ENCODE peak calls at places on chromosomes 11 and 22, in six cellular contexts. B is psoas muscle; Y is transverse colon; D is tibial artery; J is CD8-positive, alpha-beta T cell; R is cardiac muscle cell. S is an unnamed sample.
A peak's percentile ranks its signal among the peaks of the same experiment; 100 is the strongest.

GRCh38 chr22:20438678-20439492 is 1.3 kb upstream of the SCARF2 start:
- DNase-seq in Y (no peak), B (no peak), D (no peak), J (no peak), R (no peak), S (no peak)

GRCh38 chr11:21646351-21646750 is 546.5 kb upstream of the ANO5 start:
- DNase-seq in Y (no peak), J (no peak), B (no peak), D (no peak), R (no peak), S (no peak)

GRCh38 chr11:16418698-16419097 is 62.4 kb upstream of the SOX6 start:
- DNase-seq in Y (no peak), B (no peak), R (no peak), J (no peak), D (no peak), S (no peak)

GRCh38 chr11:64755681-64756361 is 4.0 kb downstream of the PYGM start:
- DNase-seq in R (no peak), J (no peak), B (no peak), D (peak; percentile 7), Y (no peak), S (no peak)

GRCh38 chr22:24005201-24005600 is at the start of gene GSTT4:
- DNase-seq in B (no peak), D (no peak), Y (no peak), J (no peak), R (peak; percentile 61), S (no peak)

GRCh38 chr11:111514216-111515031 is at the start of gene HOATZ:
- DNase-seq in J (no peak), Y (no peak), B (no peak), D (no peak), R (peak; percentile 27), S (no peak)

GRCh38 chr11:111765320-111765983 is 737 bp downstream of the PPP2R1B start:
- DNase-seq in B (no peak), Y (no peak), R (no peak), D (peak; percentile 21), J (peak; percentile 13), S (peak; percentile 13)

GRCh38 chr11:1050581-1051355 is 14.2 kb upstream of the MUC6 start:
- DNase-seq in B (peak; percentile 52), Y (peak; percentile 86), R (peak; percentile 72), D (no peak), J (peak; percentile 56), S (peak; percentile 57)

GRCh38 chr11:95092549-95093324 is 3.1 kb downstream of the ENDOD1 start:
- DNase-seq in B (no peak), D (no peak), J (no peak), R (peak; percentile 50), Y (peak; percentile 78), S (peak; percentile 28)

GRCh38 chr11:12214751-12215150 is 104.4 kb downstream of the MICAL2 start:
- DNase-seq in R (peak; percentile 63), J (no peak), Y (no peak), D (no peak), B (no peak), S (no peak)

GRCh38 chr11:109401532-109401931 is 20.5 kb upstream of the C11orf87 start:
- DNase-seq in R (no peak), B (no peak), D (no peak), Y (no peak), J (no peak), S (no peak)

GRCh38 chr11:86636275-86636674 is 36.1 kb downstream of the ME3 start:
- DNase-seq in B (no peak), Y (no peak), R (no peak), D (no peak), J (no peak), S (no peak)

GRCh38 chr22:26658671-26659478 is 1.5 kb downstream of the MIAT start:
- DNase-seq in R (peak; percentile 82), B (peak; percentile 45), J (peak; percentile 73), Y (peak; percentile 68), D (no peak), S (peak; percentile 77)

GRCh38 chr11:10640308-10640707 is 53.2 kb downstream of the IRAG1 start:
- DNase-seq in R (no peak), Y (no peak), J (no peak), B (no peak), D (peak; percentile 18), S (no peak)

GRCh38 chr11:126267650-126268049 is 1.0 kb downstream of the SRPRA start:
- DNase-seq in D (no peak), J (no peak), R (no peak), B (no peak), Y (no peak), S (no peak)

GRCh38 chr22:17794726-17795125 is 20.5 kb upstream of the BID start:
- DNase-seq in D (no peak), J (no peak), Y (no peak), B (no peak), R (no peak), S (no peak)

GRCh38 chr22:20125201-20126174 is 6.1 kb upstream of the ZDHHC8 start:
- DNase-seq in B (no peak), R (no peak), J (no peak), D (no peak), Y (no peak), S (no peak)

GRCh38 chr22:46726066-46726985 is 11.7 kb downstream of the CERK start:
- DNase-seq in D (no peak), B (no peak), R (no peak), Y (no peak), J (no peak), S (no peak)

GRCh38 chr11:19727246-19727645 is 14.6 kb downstream of the NAV2 start:
- DNase-seq in Y (no peak), B (no peak), J (no peak), R (peak; percentile 90), D (no peak), S (no peak)

GRCh38 chr22:50009765-50010675 is 2.5 kb downstream of the IL17REL start:
- DNase-seq in B (no peak), D (no peak), Y (peak; percentile 5), R (no peak), J (no peak), S (no peak)
- H3K4me3 ChIP-seq in B (no peak overlapping the region), D (no peak overlapping the region), Y (no peak overlapping the region), R (no peak overlapping the region), J (no peak overlapping the region), S (no peak overlapping the region)

GRCh38 chr11:132077416-132077815 is 707.0 kb downstream of the NTM start:
- DNase-seq in D (no peak), Y (no peak), B (no peak), R (no peak), J (no peak), S (no peak)
- H3K4me3 ChIP-seq in D (no peak overlapping the region), Y (no peak overlapping the region), B (no peak overlapping the region), R (no peak overlapping the region), J (no peak overlapping the region), S (no peak overlapping the region)

DNA sequence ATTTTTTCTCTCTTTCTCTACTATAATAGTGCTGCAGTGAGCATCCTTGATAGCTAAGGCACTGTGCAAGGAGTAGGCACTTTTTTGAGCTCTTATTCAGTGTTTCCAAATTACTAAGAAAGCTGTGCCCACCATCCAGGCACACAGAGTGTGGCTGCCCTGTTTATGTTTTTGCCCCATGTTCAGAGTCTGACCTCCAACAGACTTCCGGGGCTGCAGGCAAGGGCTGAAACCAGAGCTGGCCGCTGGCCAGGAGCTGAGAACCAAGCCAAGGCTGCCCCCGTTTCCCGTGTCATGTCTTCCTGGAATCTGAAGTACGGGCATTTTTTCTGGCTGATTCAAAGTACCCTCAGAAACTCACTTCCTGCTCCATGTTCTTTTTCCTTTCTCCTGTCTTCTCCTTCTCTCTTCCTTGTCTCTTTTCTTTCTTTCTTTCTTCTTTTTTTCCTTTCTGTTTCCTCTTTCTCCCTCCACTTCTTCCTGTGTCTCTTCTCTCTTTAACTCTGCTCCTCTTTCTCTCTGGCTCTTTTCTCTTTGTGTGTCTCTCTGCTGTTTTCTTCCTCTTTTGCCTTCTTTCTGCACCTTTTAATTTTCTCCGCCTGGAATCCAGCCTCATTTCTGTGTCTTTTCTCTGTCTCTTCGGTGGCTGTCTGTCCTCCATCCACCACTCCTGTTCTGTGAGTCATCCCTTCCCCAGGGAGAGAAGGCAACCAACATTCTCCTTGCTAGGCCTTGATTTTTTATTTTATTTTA is 17.0 kb upstream of the KCTD14 start:
- DNase-seq in Y (peak; percentile 79), J (no peak), D (peak; percentile 62), B (peak; percentile 74), R (peak; percentile 91), S (no peak)
- H3K4me3 ChIP-seq in Y (no peak overlapping the region), J (no peak overlapping the region), D (peak overlapping the region; percentile 24), B (peak overlapping the region; percentile 45), R (no peak overlapping the region), S (no peak overlapping the region)

GRCh38 chr22:48606684-48607307 is 1220.9 kb downstream of the BRD1 start:
- DNase-seq in R (no peak), B (no peak), J (no peak), D (no peak), Y (no peak), S (no peak)
- H3K4me3 ChIP-seq in R (no peak overlapping the region), B (no peak overlapping the region), J (no peak overlapping the region), D (no peak overlapping the region), Y (no peak overlapping the region), S (no peak overlapping the region)

GRCh38 chr11:62842171-62842717 is 2.9 kb upstream of the WDR74 start:
- DNase-seq in J (peak; percentile 24), D (no peak), Y (peak; percentile 38), B (peak; percentile 34), R (peak; percentile 43), S (peak; percentile 27)
- H3K4me3 ChIP-seq in J (peak overlapping the region; percentile 61), D (peak overlapping the region; percentile 50), Y (peak overlapping the region; percentile 37), B (peak overlapping the region; percentile 84), R (peak overlapping the region; percentile 17), S (peak overlapping the region; percentile 73)

DNA sequence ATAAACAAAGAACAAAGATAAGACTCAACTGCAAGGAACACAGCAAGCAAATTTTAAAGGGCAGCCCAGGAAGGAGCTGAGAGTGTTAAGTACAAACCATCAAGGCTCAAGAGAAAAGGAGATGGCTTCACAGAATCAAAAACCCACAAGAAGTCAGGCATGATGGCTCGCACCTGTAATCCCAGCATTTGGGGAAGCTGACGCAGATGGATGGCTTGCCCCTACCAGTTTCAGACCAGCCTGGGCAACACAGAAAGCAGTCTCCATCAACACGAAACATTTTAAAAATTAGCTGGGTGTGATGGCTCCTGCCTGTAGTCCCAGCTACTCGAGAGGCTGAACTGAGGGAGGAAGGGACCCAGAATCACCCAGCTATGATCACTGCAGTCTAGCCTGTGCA is 32.6 kb downstream of the MAPK1 start:
- DNase-seq in D (no peak), B (no peak), J (no peak), R (no peak), Y (no peak), S (no peak)
- H3K4me3 ChIP-seq in D (no peak overlapping the region), B (no peak overlapping the region), J (no peak overlapping the region), R (no peak overlapping the region), Y (no peak overlapping the region), S (no peak overlapping the region)

GRCh38 chr11:69079891-69080290 is 31.2 kb downstream of the TPCN2 start:
- DNase-seq in D (no peak), R (no peak), J (no peak), Y (no peak), B (no peak), S (no peak)
- H3K4me3 ChIP-seq in D (no peak overlapping the region), R (no peak overlapping the region), J (no peak overlapping the region), Y (no peak overlapping the region), B (no peak overlapping the region), S (no peak overlapping the region)

DNA sequence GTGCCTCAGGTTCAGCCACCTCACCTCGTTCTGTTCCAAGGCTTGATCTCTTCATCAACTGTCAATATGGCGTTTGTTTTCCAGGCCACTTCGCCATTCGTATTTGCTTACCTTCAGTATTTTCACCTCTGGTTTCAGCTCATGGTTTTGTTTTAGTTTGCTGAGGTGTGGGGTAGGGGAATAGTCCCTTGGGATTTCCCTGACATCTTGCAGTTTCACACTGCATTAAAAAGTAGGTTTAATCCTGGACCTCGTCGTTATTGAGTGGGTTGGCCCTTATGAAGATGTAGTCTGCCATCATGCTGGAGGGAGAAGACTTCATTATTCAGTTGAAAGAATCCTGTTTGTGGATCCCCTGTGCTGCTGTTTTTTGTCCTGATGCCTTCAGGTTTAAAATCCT is 46.0 kb downstream of the C11orf91 start:
- DNase-seq in B (no peak), R (no peak), D (no peak), J (no peak), Y (no peak), S (no peak)
- H3K4me3 ChIP-seq in B (no peak overlapping the region), R (no peak overlapping the region), D (no peak overlapping the region), J (no peak overlapping the region), Y (no peak overlapping the region), S (no peak overlapping the region)

S was measured in naive thymus-derived CD4-positive, alpha-beta T cell.